ENCODE peak calls at places on chromosome 16, in seven cellular contexts. P is fibroblast of lung, A is colonic mucosa, C is neuronal stem cell, G is BE2C, J is stomach, B is choroid plexus epithelial cell. U is an unnamed sample.

GRCh38 chr16:13873835-13874438 is 46.0 kb upstream of the ERCC4 start:
- DNase-seq in C (peak), B (peak), G (peak), A (no peak), J (no peak), P (peak), U (peak)

GRCh38 chr16:23052908-23053580 is 96.2 kb downstream of the USP31 start:
- DNase-seq in C (no peak), G (no peak), P (no peak), B (no peak), A (no peak), J (no peak), U (no peak)

GRCh38 chr16:85637808-85638186 is 24.7 kb downstream of the GSE1 start:
- DNase-seq in C (no peak), G (no peak), A (no peak), J (peak), B (no peak), P (no peak), U (no peak)

GRCh38 chr16:11253009-11253994 is 2.7 kb downstream of the SOCS1 start:
- DNase-seq in A (no peak), J (no peak), G (no peak), P (peak), C (no peak), B (peak), U (no peak)

GRCh38 chr16:6531067-6531466 is 801.6 kb upstream of the RBFOX1 start:
- DNase-seq in B (no peak), J (no peak), C (no peak), P (no peak), G (no peak), A (no peak), U (no peak)

GRCh38 chr16:89837014-89837546 is 8.8 kb downstream of the SPIRE2 start:
- DNase-seq in C (no peak), G (no peak), A (no peak), P (no peak), B (no peak), J (no peak), U (no peak)

GRCh38 chr16:48681520-48681919 is 71.5 kb upstream of the N4BP1 start:
- DNase-seq in G (no peak), C (no peak), A (no peak), B (peak), J (no peak), P (no peak), U (no peak)

GRCh38 chr16:10750793-10751192 is 7.2 kb downstream of the NUBP1 start:
- DNase-seq in G (no peak), P (no peak), C (no peak), B (no peak), J (no peak), A (no peak), U (no peak)

GRCh38 chr16:28910046-28911031 is 14.7 kb downstream of the RABEP2 start:
- DNase-seq in J (no peak), B (no peak), C (no peak), P (no peak), A (peak), G (no peak), U (no peak)

GRCh38 chr16:17224859-17225258 is 245.9 kb downstream of the XYLT1 start:
- DNase-seq in B (peak), G (no peak), J (peak), P (peak), A (peak), C (no peak), U (peak)

GRCh38 chr16:9159839-9160550 is 68.6 kb downstream of the HAPSTR1 start:
- DNase-seq in A (peak), C (peak), J (peak), G (peak), P (peak), B (peak), U (peak)

GRCh38 chr16:56192971-56193936 is 2.0 kb downstream of the GNAO1 start:
- DNase-seq in B (no peak), A (no peak), G (peak), C (no peak), J (no peak), P (no peak), U (no peak)

GRCh38 chr16:27779719-27780161 is 229.8 kb downstream of the KATNIP start:
- DNase-seq in P (peak), G (peak), J (peak), C (peak), A (no peak), B (peak), U (peak)

GRCh38 chr16:19876501-19877059 is 8.1 kb downstream of the GPRC5B start:
- DNase-seq in A (no peak), C (no peak), B (no peak), P (no peak), J (no peak), G (no peak), U (no peak)

GRCh38 chr16:47204736-47205499 is 61.2 kb upstream of the NETO2 start:
- DNase-seq in G (no peak), P (no peak), C (no peak), J (no peak), A (no peak), B (peak), U (no peak)

GRCh38 chr16:89831810-89832328 is 3.6 kb downstream of the SPIRE2 start:
- DNase-seq in J (no peak), B (no peak), P (no peak), A (no peak), G (no peak), C (no peak), U (no peak)

GRCh38 chr16:12580809-12581208 is 222.9 kb downstream of the CPPED1 start:
- DNase-seq in B (no peak), P (no peak), C (no peak), A (no peak), G (no peak), J (no peak), U (no peak)

GRCh38 chr16:66344533-66345145 is 21.9 kb upstream of the CDH5 start:
- DNase-seq in P (peak), B (peak), G (peak), J (no peak), C (no peak), A (peak), U (no peak)

GRCh38 chr16:80743772-80744171 is 60.6 kb downstream of the CDYL2 start:
- DNase-seq in B (peak), G (no peak), J (no peak), A (no peak), C (no peak), P (no peak), U (no peak)

GRCh38 chr16:90031931-90032663 is 12.8 kb upstream of the DBNDD1 start:
- DNase-seq in A (no peak), B (peak), P (peak), J (no peak), G (no peak), C (no peak), U (no peak)

GRCh38 chr16:65991149-65991701 is 375.3 kb upstream of the CDH5 start:
- DNase-seq in G (no peak), A (no peak), B (no peak), C (no peak), P (no peak), J (no peak), U (no peak)

GRCh38 chr16:47029724-47030123 is 56.2 kb upstream of the DNAJA2 start:
- DNase-seq in B (no peak), P (no peak), A (no peak), C (no peak), J (no peak), G (no peak), U (no peak)

GRCh38 chr16:86971251-86971650 is 345.9 kb downstream of the C16orf95 start:
- DNase-seq in J (no peak), C (no peak), B (no peak), P (no peak), G (no peak), A (no peak), U (no peak)

GRCh38 chr16:47323241-47323640 is 137.6 kb downstream of the ITFG1 start:
- DNase-seq in B (no peak), P (no peak), C (no peak), G (no peak), A (no peak), J (no peak), U (no peak)

DNA sequence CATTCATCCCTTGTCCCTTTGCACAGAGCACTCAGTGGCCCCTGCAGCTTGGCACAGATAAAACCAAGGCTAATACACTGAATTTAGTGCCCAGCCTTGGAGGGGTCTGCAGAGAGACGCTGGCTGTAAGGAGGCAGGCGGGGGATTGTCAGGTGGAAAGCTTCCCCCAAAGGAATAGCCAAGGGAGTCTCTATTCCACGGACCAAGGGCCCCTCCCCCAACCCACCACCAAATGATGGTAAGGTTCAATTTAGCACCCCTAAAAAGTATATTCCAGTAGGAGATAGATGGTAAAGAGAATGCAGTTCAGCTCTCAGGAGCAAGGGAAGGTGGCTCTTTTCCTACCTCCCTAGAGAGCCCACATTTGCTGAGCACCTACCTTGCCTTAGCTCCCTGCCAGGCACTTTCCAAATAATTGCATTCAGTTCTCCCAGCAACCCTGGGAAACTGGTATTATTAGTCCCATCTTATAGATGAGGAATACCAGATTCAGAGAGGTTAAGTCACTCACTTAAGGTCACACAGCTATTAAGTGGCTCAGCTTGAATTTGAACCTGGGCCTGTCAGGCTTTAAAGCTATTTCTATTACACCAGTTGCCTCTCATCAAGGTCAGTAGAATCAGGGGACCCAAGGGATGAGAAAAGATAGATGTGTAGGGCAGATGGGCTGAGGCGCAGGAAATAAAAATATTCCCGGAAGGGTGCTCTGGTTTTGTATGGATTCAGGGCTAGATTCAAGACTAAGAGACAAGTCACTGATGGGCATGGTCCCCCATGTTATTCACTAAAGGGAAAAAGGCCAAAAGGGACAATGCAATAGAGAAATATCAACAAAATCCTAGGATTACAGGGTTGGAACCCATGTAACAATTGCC is 20.0 kb upstream of the ZFHX3 start:
- DNase-seq in A (no peak), J (no peak), B (no peak), P (no peak), G (no peak), C (no peak), U (no peak)
- H3K4me3 ChIP-seq in A (no peak), J (no peak), B (no peak), P (no peak), G (no peak), C (no peak), U (no peak)

GRCh38 chr16:84229421-84229820 is 10.4 kb downstream of the KCNG4 start:
- DNase-seq in B (no peak), P (no peak), C (no peak), A (no peak), J (no peak), G (no peak), U (no peak)

GRCh38 chr16:84226026-84226425 is 13.8 kb downstream of the KCNG4 start:
- DNase-seq in A (no peak), J (no peak), C (no peak), B (no peak), P (no peak), G (no peak), U (peak)

GRCh38 chr16:84227548-84227947 is 12.3 kb downstream of the KCNG4 start:
- DNase-seq in B (no peak), G (no peak), A (no peak), C (no peak), P (no peak), J (no peak), U (no peak)

GRCh38 chr16:84225571-84225970 is 14.2 kb downstream of the KCNG4 start:
- DNase-seq in P (no peak), J (no peak), G (no peak), C (no peak), B (no peak), A (no peak), U (no peak)

GRCh38 chr16:84228321-84228838 is 11.4 kb downstream of the KCNG4 start:
- DNase-seq in G (peak), A (peak), C (peak), P (peak), J (no peak), B (peak), U (peak)
- H3K4me3 ChIP-seq in G (no peak), A (no peak), C (no peak), P (no peak), J (no peak), B (peak), U (no peak)

DNA sequence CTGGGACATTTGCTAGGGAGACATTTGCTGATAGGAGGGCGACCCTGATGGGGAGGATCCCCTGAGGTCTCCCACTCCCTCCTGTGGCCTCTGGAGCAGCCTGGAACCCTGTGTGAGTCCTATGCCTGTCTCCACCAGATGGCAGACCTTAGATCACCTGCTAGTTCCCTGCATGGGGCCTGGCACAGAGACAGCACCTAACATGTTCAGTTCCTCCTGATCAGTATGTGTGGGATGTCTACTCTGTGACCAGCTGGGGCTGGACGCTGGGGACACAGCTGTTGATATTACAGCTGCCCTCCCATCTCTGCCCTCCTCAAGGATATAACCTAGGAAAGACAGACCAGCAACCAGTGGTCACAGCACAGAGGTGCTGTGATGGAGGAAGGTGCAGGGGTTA is 1.1 kb upstream of the ADCY7 start:
- DNase-seq in J (peak), B (no peak), P (no peak), C (no peak), A (peak), G (peak), U (no peak)
- H3K4me3 ChIP-seq in J (no peak), B (no peak), P (no peak), C (no peak), A (no peak), G (no peak), U (no peak)

DNA sequence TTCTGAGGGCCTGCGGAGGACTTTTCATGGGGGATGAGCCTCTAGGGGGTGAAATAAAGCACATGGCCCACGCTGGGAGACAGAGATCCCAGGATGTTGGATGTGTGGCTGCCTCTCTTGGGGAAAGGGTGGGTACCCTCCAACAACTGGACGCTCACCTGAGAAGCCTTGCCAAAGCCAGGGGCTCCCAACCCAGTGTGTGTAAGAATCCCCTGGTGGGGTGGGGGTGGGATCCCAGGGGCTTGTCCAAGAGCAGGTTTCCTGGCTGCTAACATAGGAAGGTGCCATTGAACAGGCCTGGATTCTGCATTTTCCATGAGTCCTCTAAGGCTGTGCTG is 587 bp downstream of the SNX20 start:
- DNase-seq in J (no peak), G (no peak), B (no peak), A (no peak), P (no peak), C (no peak), U (no peak)
- H3K4me3 ChIP-seq in J (peak), G (no peak), B (no peak), A (peak), P (no peak), C (no peak), U (no peak)

DNA sequence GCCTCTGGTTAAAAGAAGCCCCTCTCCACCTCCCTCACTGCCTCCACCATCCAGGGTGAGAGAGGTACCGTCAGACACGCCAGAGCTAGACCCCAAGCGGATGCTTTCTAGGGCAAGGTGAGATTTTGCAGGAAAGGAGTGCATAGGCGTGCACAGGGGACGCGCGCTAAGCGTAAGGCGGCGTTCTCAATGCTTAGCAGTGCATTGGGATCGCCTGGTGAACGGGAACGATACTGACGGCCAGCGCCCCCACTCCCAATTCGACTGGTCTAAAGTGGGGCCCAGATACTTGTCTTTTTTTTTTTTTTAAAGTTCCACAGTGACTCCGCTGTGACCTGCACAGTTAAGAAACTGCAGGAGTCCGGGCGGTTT is 57.9 kb upstream of the CREBBP start:
- DNase-seq in B (no peak), C (no peak), J (no peak), G (no peak), A (no peak), P (no peak), U (no peak)
- H3K4me3 ChIP-seq in B (peak), C (no peak), J (peak), G (peak), A (peak), P (no peak), U (peak)